ENCODE peak calls at places on chromosomes 3 and 15, in six cellular contexts. One of them, this sample, is unnamed.
A peak's percentile ranks its signal among the peaks of the same experiment; 100 is the strongest.

GRCh38 chr3:14691239-14691638 is 16.3 kb downstream of the C3orf20 start:
- DNase-seq in IMR-90: no peak
- DNase-seq in GM23338: no peak
- DNase-seq in GM06990: peak; percentile 67
- DNase-seq in SK-N-SH: no peak
- DNase-seq in suprapubic skin: no peak
- DNase-seq in this sample: no peak

GRCh38 chr15:41949400-41950126 is 22.8 kb downstream of the EHD4 start:
- DNase-seq in SK-N-SH: no peak
- DNase-seq in suprapubic skin: peak; percentile 43
- DNase-seq in IMR-90: no peak
- DNase-seq in GM23338: peak; percentile 58
- DNase-seq in GM06990: no peak
- DNase-seq in this sample: peak; percentile 62

GRCh38 chr3:194369522-194370279 is at the start of gene LRRC15:
- DNase-seq in SK-N-SH: no peak
- DNase-seq in IMR-90: peak; percentile 71
- DNase-seq in GM06990: no peak
- DNase-seq in GM23338: peak; percentile 56
- DNase-seq in suprapubic skin: no peak
- DNase-seq in this sample: peak; percentile 49

GRCh38 chr15:89417206-89417725 is 79.1 kb downstream of the RHCG start:
- DNase-seq in suprapubic skin: no peak
- DNase-seq in IMR-90: no peak
- DNase-seq in GM06990: no peak
- DNase-seq in SK-N-SH: no peak
- DNase-seq in GM23338: no peak
- DNase-seq in this sample: no peak

GRCh38 chr15:74414603-74415338 is 19.0 kb downstream of the SEMA7A start:
- DNase-seq in GM06990: no peak
- DNase-seq in suprapubic skin: no peak
- DNase-seq in SK-N-SH: no peak
- DNase-seq in GM23338: no peak
- DNase-seq in IMR-90: no peak
- DNase-seq in this sample: no peak

GRCh38 chr3:170594528-170594927 is 8.7 kb upstream of the SLC7A14 start:
- DNase-seq in IMR-90: no peak
- DNase-seq in GM23338: no peak
- DNase-seq in suprapubic skin: no peak
- DNase-seq in GM06990: no peak
- DNase-seq in SK-N-SH: no peak
- DNase-seq in this sample: no peak

GRCh38 chr3:150022406-150023238 is 51.9 kb upstream of the PFN2 start:
- DNase-seq in IMR-90: peak; percentile 31
- DNase-seq in suprapubic skin: no peak
- DNase-seq in GM23338: no peak
- DNase-seq in SK-N-SH: no peak
- DNase-seq in GM06990: no peak
- DNase-seq in this sample: no peak

GRCh38 chr3:194112120-194113106 is 23.5 kb upstream of the HES1 start:
- DNase-seq in IMR-90: no peak
- DNase-seq in suprapubic skin: no peak
- DNase-seq in GM06990: no peak
- DNase-seq in SK-N-SH: no peak
- DNase-seq in GM23338: no peak
- DNase-seq in this sample: no peak

GRCh38 chr3:24538891-24539290 is 44.2 kb upstream of the THRB start:
- DNase-seq in suprapubic skin: no peak
- DNase-seq in GM06990: no peak
- DNase-seq in SK-N-SH: no peak
- DNase-seq in GM23338: no peak
- DNase-seq in IMR-90: no peak
- DNase-seq in this sample: no peak

GRCh38 chr3:35789039-35789438 is 149.7 kb downstream of the ARPP21 start:
- DNase-seq in GM23338: no peak
- DNase-seq in IMR-90: no peak
- DNase-seq in SK-N-SH: peak; percentile 30
- DNase-seq in suprapubic skin: no peak
- DNase-seq in GM06990: no peak
- DNase-seq in this sample: no peak

GRCh38 chr3:60657972-60658371 is 593.3 kb downstream of the FHIT start:
- DNase-seq in suprapubic skin: no peak
- DNase-seq in GM23338: no peak
- DNase-seq in GM06990: peak; percentile 51
- DNase-seq in SK-N-SH: no peak
- DNase-seq in IMR-90: no peak
- DNase-seq in this sample: no peak

GRCh38 chr3:66336358-66336766 is 115.6 kb downstream of the SLC25A26 start:
- DNase-seq in GM06990: no peak
- DNase-seq in GM23338: no peak
- DNase-seq in SK-N-SH: no peak
- DNase-seq in suprapubic skin: no peak
- DNase-seq in IMR-90: peak; percentile 87
- DNase-seq in this sample: no peak

GRCh38 chr3:52529376-52530333 is 4.0 kb downstream of the NT5DC2 start:
- DNase-seq in suprapubic skin: no peak
- DNase-seq in IMR-90: peak; percentile 46
- DNase-seq in SK-N-SH: peak; percentile 90
- DNase-seq in GM06990: no peak
- DNase-seq in GM23338: no peak
- DNase-seq in this sample: no peak

GRCh38 chr15:81293728-81294500 is 30.0 kb downstream of the STARD5 start:
- DNase-seq in suprapubic skin: no peak
- DNase-seq in IMR-90: no peak
- DNase-seq in SK-N-SH: peak; percentile 50
- DNase-seq in GM06990: peak; percentile 89
- DNase-seq in GM23338: no peak
- DNase-seq in this sample: no peak

GRCh38 chr3:156233875-156234274 is 113.5 kb downstream of the KCNAB1 start:
- DNase-seq in IMR-90: peak; percentile 7
- DNase-seq in suprapubic skin: no peak
- DNase-seq in GM23338: peak; percentile 32
- DNase-seq in SK-N-SH: no peak
- DNase-seq in GM06990: no peak
- DNase-seq in this sample: no peak

GRCh38 chr15:98801234-98801561 is 152.9 kb downstream of the IGF1R start:
- DNase-seq in IMR-90: no peak
- DNase-seq in suprapubic skin: no peak
- DNase-seq in GM06990: no peak
- DNase-seq in GM23338: peak; percentile 61
- DNase-seq in SK-N-SH: no peak
- DNase-seq in this sample: no peak
- H3K4me3 ChIP-seq in IMR-90: no peak overlapping the region
- H3K4me3 ChIP-seq in suprapubic skin: no peak overlapping the region
- H3K4me3 ChIP-seq in GM06990: no peak overlapping the region
- H3K4me3 ChIP-seq in GM23338: peak overlapping the region; percentile 46
- H3K4me3 ChIP-seq in SK-N-SH: no peak overlapping the region
- H3K4me3 ChIP-seq in this sample: no peak overlapping the region

GRCh38 chr15:43877371-43877770 is 50.6 kb downstream of the WDR76 start:
- DNase-seq in GM23338: no peak
- DNase-seq in SK-N-SH: no peak
- DNase-seq in GM06990: no peak
- DNase-seq in IMR-90: no peak
- DNase-seq in suprapubic skin: no peak
- DNase-seq in this sample: no peak
- H3K4me3 ChIP-seq in GM23338: no peak overlapping the region
- H3K4me3 ChIP-seq in SK-N-SH: no peak overlapping the region
- H3K4me3 ChIP-seq in GM06990: no peak overlapping the region
- H3K4me3 ChIP-seq in IMR-90: no peak overlapping the region
- H3K4me3 ChIP-seq in suprapubic skin: no peak overlapping the region
- H3K4me3 ChIP-seq in this sample: no peak overlapping the region

GRCh38 chr15:40931300-40932142 is 2.4 kb downstream of the DLL4 start:
- DNase-seq in SK-N-SH: peak; percentile 37
- DNase-seq in IMR-90: no peak
- DNase-seq in suprapubic skin: no peak
- DNase-seq in GM23338: no peak
- DNase-seq in GM06990: no peak
- DNase-seq in this sample: no peak
- H3K4me3 ChIP-seq in SK-N-SH: no peak overlapping the region
- H3K4me3 ChIP-seq in IMR-90: peak overlapping the region; percentile 85
- H3K4me3 ChIP-seq in suprapubic skin: peak overlapping the region; percentile 65
- H3K4me3 ChIP-seq in GM23338: peak overlapping the region; percentile 88
- H3K4me3 ChIP-seq in GM06990: no peak overlapping the region
- H3K4me3 ChIP-seq in this sample: no peak overlapping the region

GRCh38 chr15:32979710-32980109 is 214.8 kb downstream of the FMN1 start:
- DNase-seq in IMR-90: peak; percentile 98
- DNase-seq in SK-N-SH: no peak
- DNase-seq in GM06990: no peak
- DNase-seq in GM23338: no peak
- DNase-seq in suprapubic skin: no peak
- DNase-seq in this sample: peak; percentile 56
- H3K4me3 ChIP-seq in IMR-90: no peak overlapping the region
- H3K4me3 ChIP-seq in SK-N-SH: no peak overlapping the region
- H3K4me3 ChIP-seq in GM06990: no peak overlapping the region
- H3K4me3 ChIP-seq in GM23338: no peak overlapping the region
- H3K4me3 ChIP-seq in suprapubic skin: no peak overlapping the region
- H3K4me3 ChIP-seq in this sample: no peak overlapping the region